ENCODE peak calls at places on chromosomes 11 and 22, in five cellular contexts. One of them, this sample, is unnamed.

GRCh38 chr22:49018601-49019000 is 809.1 kb downstream of the BRD1 start:
- DNase-seq in breast epithelium: peak; percentile 48
- DNase-seq in heart left ventricle: no peak
- DNase-seq in HepG2: no peak
- DNase-seq in stomach: no peak
- DNase-seq in this sample: peak; percentile 58

GRCh38 chr22:36107436-36107835 is 53.1 kb downstream of the APOL3 start:
- DNase-seq in HepG2: no peak
- DNase-seq in breast epithelium: no peak
- DNase-seq in heart left ventricle: no peak
- DNase-seq in stomach: no peak
- DNase-seq in this sample: no peak

GRCh38 chr11:1820463-1821325 is 14.1 kb upstream of the SYT8 start:
- DNase-seq in heart left ventricle: no peak
- DNase-seq in stomach: no peak
- DNase-seq in HepG2: no peak
- DNase-seq in breast epithelium: no peak
- DNase-seq in this sample: no peak

GRCh38 chr11:1921576-1922141 is 2.2 kb downstream of the TNNT3 start:
- DNase-seq in breast epithelium: no peak
- DNase-seq in heart left ventricle: peak; percentile 47
- DNase-seq in stomach: no peak
- DNase-seq in HepG2: no peak
- DNase-seq in this sample: peak; percentile 72

GRCh38 chr11:23991140-23991539 is 505.7 kb upstream of the LUZP2 start:
- DNase-seq in heart left ventricle: no peak
- DNase-seq in HepG2: no peak
- DNase-seq in breast epithelium: no peak
- DNase-seq in stomach: no peak
- DNase-seq in this sample: no peak

GRCh38 chr11:60118333-60118732 is 29.9 kb downstream of the MS4A2 start:
- DNase-seq in stomach: no peak
- DNase-seq in breast epithelium: no peak
- DNase-seq in HepG2: no peak
- DNase-seq in heart left ventricle: no peak
- DNase-seq in this sample: no peak

GRCh38 chr22:30865656-30866055 is 102.9 kb downstream of the MORC2 start:
- DNase-seq in stomach: no peak
- DNase-seq in HepG2: no peak
- DNase-seq in heart left ventricle: no peak
- DNase-seq in breast epithelium: no peak
- DNase-seq in this sample: peak; percentile 42

GRCh38 chr11:60310407-60310998 is 16.6 kb upstream of the MS4A6E start:
- DNase-seq in breast epithelium: no peak
- DNase-seq in heart left ventricle: peak; percentile 14
- DNase-seq in HepG2: no peak
- DNase-seq in stomach: no peak
- DNase-seq in this sample: no peak

GRCh38 chr11:60485987-60486386 is 6.6 kb upstream of the MS4A12 start:
- DNase-seq in HepG2: peak; percentile 54
- DNase-seq in breast epithelium: no peak
- DNase-seq in stomach: peak; percentile 29
- DNase-seq in heart left ventricle: no peak
- DNase-seq in this sample: peak; percentile 75

GRCh38 chr11:113176561-113176960 is 137.8 kb upstream of the TTC12 start:
- DNase-seq in HepG2: no peak
- DNase-seq in stomach: no peak
- DNase-seq in breast epithelium: no peak
- DNase-seq in heart left ventricle: no peak
- DNase-seq in this sample: no peak
- H3K27ac ChIP-seq in HepG2: no peak overlapping the region
- H3K27ac ChIP-seq in stomach: no peak overlapping the region
- H3K27ac ChIP-seq in breast epithelium: no peak overlapping the region
- H3K27ac ChIP-seq in heart left ventricle: no peak overlapping the region
- H3K27ac ChIP-seq in this sample: no peak overlapping the region

DNA sequence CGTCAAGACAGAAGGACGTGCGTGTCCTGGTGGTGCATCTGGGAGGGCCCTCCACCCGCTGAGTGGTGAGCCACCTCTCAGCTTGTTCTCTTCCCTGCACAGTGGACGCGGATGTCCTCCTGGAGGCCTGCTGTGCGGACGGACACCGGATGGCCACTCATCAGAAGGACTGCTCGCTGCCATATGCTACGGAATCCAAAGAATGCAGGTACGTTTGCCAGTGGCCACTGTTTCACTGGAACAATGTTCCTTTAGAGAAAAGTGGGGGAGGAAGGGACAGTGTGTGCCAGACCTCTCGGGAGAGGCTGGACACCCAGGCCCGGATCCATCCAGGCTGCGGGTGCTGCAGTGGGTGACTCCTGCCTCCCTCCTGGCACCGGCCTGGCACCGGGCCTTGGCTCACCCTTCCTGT is 15.9 kb downstream of the FBLN1 start:
- DNase-seq in stomach: no peak
- DNase-seq in heart left ventricle: no peak
- DNase-seq in HepG2: peak; percentile 24
- DNase-seq in breast epithelium: no peak
- DNase-seq in this sample: no peak
- TF ChIP-seq POLR2A in stomach: no peak
- TF ChIP-seq POLR2A in heart left ventricle: no peak
- TF ChIP-seq POLR2A in HepG2: no peak
- TF ChIP-seq POLR2A in breast epithelium: no peak
- TF ChIP-seq POLR2A in this sample: no peak

DNA sequence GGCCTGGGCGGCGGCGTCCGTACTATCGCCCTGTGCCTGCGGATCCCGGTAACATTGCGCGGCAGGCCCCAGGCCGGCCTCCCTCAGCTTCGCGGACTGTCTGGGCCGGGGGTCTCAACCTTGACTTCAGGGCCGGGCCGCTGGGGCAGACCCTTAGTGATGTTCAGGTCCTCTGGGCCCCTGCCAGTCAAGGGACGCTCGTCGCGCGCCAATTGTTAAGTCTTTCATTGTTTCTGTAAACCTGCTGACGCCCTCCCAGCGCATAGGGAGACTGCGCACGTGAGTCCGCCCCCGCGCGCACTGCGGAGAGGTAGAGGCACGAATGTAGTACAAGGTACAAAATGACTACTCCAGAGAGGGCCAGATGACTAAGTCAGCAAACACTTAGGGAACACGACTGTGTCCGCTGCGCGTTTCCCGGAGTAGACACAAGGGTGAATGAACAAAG is 451 bp upstream of the HDHD5 start:
- DNase-seq in HepG2: no peak
- DNase-seq in heart left ventricle: peak; percentile 25
- DNase-seq in breast epithelium: no peak
- DNase-seq in stomach: peak; percentile 62
- DNase-seq in this sample: no peak
- H3K27ac ChIP-seq in HepG2: no peak overlapping the region
- H3K27ac ChIP-seq in heart left ventricle: peak overlapping the region; percentile 97
- H3K27ac ChIP-seq in breast epithelium: peak overlapping the region; percentile 88
- H3K27ac ChIP-seq in stomach: peak overlapping the region; percentile 90
- H3K27ac ChIP-seq in this sample: peak overlapping the region; percentile 87

DNA sequence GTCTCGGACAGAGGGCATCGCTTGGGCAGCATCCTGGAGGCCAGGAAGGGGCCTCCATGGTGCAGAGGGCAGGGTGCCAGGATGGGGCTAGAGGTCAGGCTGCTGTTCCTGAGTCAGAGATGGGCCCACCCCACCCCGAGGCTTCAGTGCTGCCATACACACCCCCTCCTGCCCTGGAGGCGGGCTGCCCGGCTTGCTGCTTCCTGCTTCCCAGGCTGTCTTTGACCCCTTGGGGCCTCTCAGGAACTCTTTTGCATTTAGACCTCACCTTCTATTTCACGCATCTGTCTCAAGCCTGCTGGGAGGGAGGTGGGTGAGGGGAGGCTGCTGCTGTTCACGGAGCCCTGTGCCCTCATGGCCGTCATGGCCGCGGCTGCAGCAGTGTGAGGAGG is 6.6 kb upstream of the GRAMD4 start:
- DNase-seq in breast epithelium: no peak
- DNase-seq in HepG2: no peak
- DNase-seq in stomach: no peak
- DNase-seq in heart left ventricle: no peak
- DNase-seq in this sample: peak; percentile 90
- TF ChIP-seq POLR2A in breast epithelium: no peak
- TF ChIP-seq POLR2A in HepG2: no peak
- TF ChIP-seq POLR2A in stomach: no peak
- TF ChIP-seq POLR2A in heart left ventricle: no peak
- TF ChIP-seq POLR2A in this sample: no peak

DNA sequence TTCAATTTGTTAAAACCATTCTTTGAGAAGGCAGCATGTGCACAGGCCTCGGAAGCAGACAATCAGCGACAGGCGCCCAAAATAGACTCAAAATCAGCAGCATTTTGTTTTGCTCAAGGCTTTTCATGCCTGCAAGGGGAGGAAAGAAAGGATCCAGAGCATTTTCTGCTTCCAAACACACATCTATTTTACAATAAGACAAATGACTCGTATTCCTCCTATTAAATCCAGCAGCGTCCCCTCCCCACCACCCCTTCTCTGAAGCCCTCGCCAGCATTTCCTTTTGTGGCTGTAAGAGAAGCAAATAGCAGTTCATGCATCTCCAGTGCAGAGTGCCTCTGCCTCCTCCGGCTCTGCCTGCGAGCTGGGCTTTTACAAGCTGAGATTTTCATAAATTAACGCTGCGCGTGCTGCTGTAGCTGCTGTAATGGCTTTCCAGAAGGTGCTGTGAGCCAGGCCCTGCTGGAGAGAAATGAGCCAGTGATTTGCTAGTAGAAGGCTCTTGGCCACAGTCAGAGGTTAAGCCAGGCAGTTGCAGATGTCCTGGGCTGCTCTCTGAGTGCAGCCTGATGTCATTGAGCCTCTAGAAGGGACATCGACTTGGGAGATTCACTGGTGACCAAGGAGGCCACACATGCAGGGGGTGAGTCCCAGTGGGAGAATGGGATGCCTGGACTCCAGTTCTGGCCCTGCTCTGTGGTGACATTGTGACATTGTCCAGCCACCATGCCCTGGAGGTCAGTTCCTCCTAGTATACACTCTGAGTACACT is 134.6 kb upstream of the NAV2 start:
- DNase-seq in stomach: no peak
- DNase-seq in HepG2: no peak
- DNase-seq in breast epithelium: no peak
- DNase-seq in heart left ventricle: peak; percentile 58
- DNase-seq in this sample: no peak
- H3K27ac ChIP-seq in stomach: peak overlapping the region; percentile 64
- H3K27ac ChIP-seq in HepG2: no peak overlapping the region
- H3K27ac ChIP-seq in breast epithelium: peak overlapping the region; percentile 72
- H3K27ac ChIP-seq in heart left ventricle: peak overlapping the region; percentile 88
- H3K27ac ChIP-seq in this sample: no peak overlapping the region

GRCh38 chr11:64339754-64340408 is at the start of gene CCDC88B:
- DNase-seq in heart left ventricle: no peak
- DNase-seq in stomach: peak; percentile 66
- DNase-seq in HepG2: no peak
- DNase-seq in breast epithelium: no peak
- DNase-seq in this sample: peak; percentile 99
- TF ChIP-seq POLR2A in heart left ventricle: no peak
- TF ChIP-seq POLR2A in stomach: no peak
- TF ChIP-seq POLR2A in HepG2: no peak
- TF ChIP-seq POLR2A in breast epithelium: no peak
- TF ChIP-seq POLR2A in this sample: no peak

DNA sequence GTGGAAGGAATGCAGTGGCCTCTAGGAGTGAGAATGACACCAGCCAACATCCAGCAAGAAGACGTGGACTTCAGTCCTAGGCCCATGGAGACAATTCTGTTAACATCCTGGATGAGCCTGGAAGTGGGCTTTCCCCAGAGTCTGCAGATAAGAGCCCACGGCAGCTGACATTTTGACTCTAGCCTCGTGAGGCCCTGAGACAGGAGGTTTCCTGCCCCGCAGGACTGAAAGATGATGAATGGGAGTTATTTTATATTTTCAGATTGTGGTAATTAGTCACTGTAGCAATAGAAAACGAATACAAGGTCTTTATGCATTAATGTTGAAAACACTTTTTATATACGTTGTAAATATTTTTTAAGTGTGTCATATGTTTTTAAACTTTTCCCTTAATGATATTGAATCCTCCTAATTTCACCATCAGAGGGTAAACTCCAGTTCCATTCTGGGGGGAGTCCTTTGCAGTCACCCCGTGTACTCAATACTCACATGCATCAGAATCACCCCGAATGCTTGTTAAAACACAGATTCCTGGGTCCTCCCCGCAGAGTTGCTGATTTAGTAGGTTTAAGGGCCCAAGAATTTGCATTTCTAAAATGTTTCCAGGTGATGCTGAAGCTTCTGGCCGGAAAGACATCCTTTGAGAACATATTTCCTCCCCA is 545 bp upstream of the TPCN2 start:
- DNase-seq in HepG2: no peak
- DNase-seq in stomach: no peak
- DNase-seq in breast epithelium: no peak
- DNase-seq in heart left ventricle: no peak
- DNase-seq in this sample: no peak
- H3K27ac ChIP-seq in HepG2: no peak overlapping the region
- H3K27ac ChIP-seq in stomach: peak overlapping the region; percentile 92
- H3K27ac ChIP-seq in breast epithelium: no peak overlapping the region
- H3K27ac ChIP-seq in heart left ventricle: peak overlapping the region; percentile 93
- H3K27ac ChIP-seq in this sample: peak overlapping the region; percentile 92